ENCODE peak calls at places on chromosomes 16 and 17, in five cellular contexts. M is GM23248, Z is hepatocyte, S is pancreas, W is left ventricle myocardium inferior. O is an unnamed sample. For H3K9me3 and H3K27me3, the result is how much of the 10 kb centered on the place peaks cover.

GRCh38 chr16:25426829-25427228 is 169.2 kb upstream of the ZKSCAN2 start:
- DNase-seq in S (no peak), Z (no peak), M (no peak), W (no peak), O (no peak)

GRCh38 chr17:1776857-1777256 is 15.0 kb downstream of the SERPINF1 start:
- DNase-seq in Z (no peak), W (no peak), S (no peak), M (no peak), O (no peak)

GRCh38 chr16:89534147-89534788 is 26.1 kb downstream of the SPG7 start:
- DNase-seq in W (no peak), Z (no peak), S (no peak), M (peak), O (no peak)

GRCh38 chr17:59533694-59534093 is 31.7 kb upstream of the DHX40 start:
- DNase-seq in M (no peak), W (no peak), Z (no peak), S (no peak), O (no peak)

GRCh38 chr16:73735018-73735417 is 561.6 kb upstream of the PSMD7 start:
- DNase-seq in W (no peak), M (peak), S (no peak), Z (peak), O (no peak)

GRCh38 chr16:56672761-56673536 is 3.3 kb downstream of the MT1H start:
- DNase-seq in M (peak), Z (no peak), S (no peak), W (no peak), O (peak)

GRCh38 chr17:36463916-36464764 is 22.3 kb upstream of the ZNHIT3 start:
- DNase-seq in M (peak), S (peak), W (peak), Z (peak), O (peak)

GRCh38 chr17:78997231-78997741 is 12.3 kb downstream of the CANT1 start:
- DNase-seq in M (no peak), S (peak), Z (no peak), W (no peak), O (no peak)

GRCh38 chr17:28346746-28347246 is 10.5 kb downstream of the POLDIP2 start:
- DNase-seq in S (peak), Z (peak), M (no peak), W (no peak), O (peak)

GRCh38 chr17:62001105-62001504 is 64.0 kb downstream of the MED13 start:
- DNase-seq in M (no peak), W (no peak), S (no peak), Z (no peak), O (no peak)

GRCh38 chr17:22303096-22303495 is 610.8 kb downstream of the KCNJ18 start:
- DNase-seq in S (no peak), W (no peak), M (no peak), Z (no peak), O (no peak)
- H3K9me3 ChIP-seq in S (under half), W (under half), M (under half), Z (under half), O (under half)

GRCh38 chr16:69793521-69793920 is 31.4 kb downstream of the WWP2 start:
- DNase-seq in S (no peak), Z (no peak), W (no peak), M (no peak), O (no peak)

GRCh38 chr16:69799601-69800000 is 37.5 kb downstream of the WWP2 start:
- DNase-seq in Z (peak), M (no peak), W (no peak), S (no peak), O (no peak)

GRCh38 chr16:69798466-69798865 is 36.3 kb downstream of the WWP2 start:
- DNase-seq in W (no peak), M (peak), Z (peak), S (no peak), O (no peak)

GRCh38 chr16:69796285-69797118 is 34.4 kb downstream of the WWP2 start:
- DNase-seq in M (peak), W (no peak), Z (peak), S (no peak), O (no peak)
- H3K27me3 ChIP-seq in M (under half), W (under half), Z (under half), S (under half), O (under half)

GRCh38 chr17:22453181-22453580 is 760.9 kb downstream of the KCNJ18 start:
- DNase-seq in S (no peak), M (no peak), W (no peak), Z (no peak), O (no peak)
- H3K9me3 ChIP-seq in S (under half), M (under half), W (under half), Z (under half), O (under half)

DNA sequence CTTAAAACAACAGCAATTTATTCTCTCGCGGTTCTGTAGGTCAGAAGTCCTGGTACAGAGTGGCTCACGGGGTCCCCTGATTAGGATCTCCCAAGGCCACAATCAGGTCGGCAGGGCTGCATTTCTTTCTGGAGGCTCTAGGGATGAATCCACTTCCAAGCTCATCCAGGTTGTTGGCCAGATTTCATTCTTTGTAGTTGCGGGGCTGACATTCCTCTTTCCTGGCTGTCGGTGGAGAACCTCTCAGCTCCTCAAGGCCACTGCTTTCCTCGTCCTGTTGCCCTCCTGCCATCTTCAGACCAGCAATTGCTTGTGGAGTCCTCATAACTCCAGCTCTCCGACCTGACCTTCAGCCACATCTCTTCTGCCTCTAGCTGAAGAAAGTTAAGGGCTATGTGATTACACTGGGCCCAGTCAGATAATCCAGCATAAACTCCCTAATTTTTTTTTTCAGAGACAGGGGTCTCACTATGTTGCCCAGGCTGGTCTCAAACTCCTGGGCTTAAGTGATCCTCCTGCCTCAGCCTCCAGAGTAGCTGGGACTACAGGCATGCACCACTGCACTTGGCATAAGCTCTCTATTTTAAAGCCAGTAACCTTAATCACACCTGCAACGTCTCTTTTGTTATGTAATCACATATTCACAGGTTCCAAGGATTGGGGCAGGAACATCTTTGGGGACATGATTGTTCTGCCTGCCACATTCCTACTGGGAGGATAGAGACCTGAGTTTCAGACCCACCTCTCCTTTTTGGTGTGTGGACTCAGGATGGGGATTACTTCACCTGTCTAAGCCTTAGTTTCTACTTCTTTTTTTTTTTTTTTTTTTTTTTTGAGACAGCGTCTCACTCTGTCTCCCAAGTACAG is 4.1 kb upstream of the GAST start:
- DNase-seq in M (no peak), S (no peak), Z (no peak), W (no peak), O (no peak)
- H3K27me3 ChIP-seq in M (under half), S (under half), Z (under half), W (under half), O (under half)

DNA sequence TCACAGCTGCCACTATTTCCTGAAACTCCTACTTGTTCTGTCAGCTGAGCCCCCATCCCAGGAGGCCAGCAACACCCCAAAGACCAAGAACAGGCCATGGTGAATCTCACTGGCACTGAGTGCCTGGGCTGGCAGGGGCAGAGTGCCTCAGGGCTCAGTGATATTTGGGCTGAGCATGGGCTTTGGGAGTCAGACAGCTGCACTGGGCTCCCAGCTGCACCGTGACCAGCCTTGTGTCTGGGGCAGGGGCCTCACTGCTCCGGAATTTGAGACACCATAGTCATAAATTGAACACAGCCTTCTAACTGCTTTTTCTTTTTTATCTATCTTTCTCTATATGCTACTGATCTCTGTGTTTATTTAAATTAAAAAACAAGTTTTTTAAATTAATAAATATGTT is 1744.2 kb downstream of the TP53TG3F start:
- DNase-seq in W (no peak), S (no peak), Z (no peak), M (no peak), O (no peak)
- H3K9me3 ChIP-seq in W (under half), S (under half), Z (under half), M (under half), O (under half)

DNA sequence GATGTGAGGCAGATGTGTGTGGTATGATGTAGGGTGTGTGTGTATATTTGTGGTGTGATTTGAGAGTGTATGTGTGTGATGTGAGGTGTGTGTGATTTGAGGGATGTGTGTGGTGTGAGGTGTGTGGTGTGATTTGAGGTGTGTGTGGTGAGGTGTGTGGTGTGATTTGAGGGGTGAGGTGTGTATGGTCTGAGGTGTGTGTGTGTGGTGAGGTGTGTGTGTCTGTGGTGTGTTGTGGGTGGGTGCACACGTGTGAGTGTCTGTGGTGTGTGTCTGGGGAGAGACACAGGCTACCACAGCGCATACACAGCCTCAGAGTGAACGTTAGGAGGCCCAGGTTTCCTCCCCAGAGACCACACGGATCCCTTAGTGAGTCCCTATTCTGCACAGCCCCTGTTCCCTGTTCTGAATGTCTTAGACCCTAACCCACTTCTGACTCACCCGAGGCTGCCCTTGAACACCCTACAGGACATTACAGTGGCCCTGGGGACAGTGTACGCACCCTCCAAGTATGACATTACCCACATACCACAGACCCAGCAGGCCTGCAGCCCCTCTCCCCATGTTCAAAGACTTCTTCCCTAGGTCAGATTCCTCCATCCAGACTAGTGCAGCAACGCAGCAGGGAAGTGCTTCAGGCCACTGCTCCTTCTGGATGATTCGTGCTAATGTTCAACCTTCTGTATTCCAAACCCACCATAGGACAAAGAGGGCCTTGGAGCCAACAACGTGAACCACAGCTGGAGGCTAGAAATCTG is 3.5 kb upstream of the RAB37 start:
- DNase-seq in M (no peak), Z (no peak), W (no peak), S (no peak), O (no peak)
- H3K27me3 ChIP-seq in M (under half), Z (under half), W (half or more), S (under half), O (under half)

DNA sequence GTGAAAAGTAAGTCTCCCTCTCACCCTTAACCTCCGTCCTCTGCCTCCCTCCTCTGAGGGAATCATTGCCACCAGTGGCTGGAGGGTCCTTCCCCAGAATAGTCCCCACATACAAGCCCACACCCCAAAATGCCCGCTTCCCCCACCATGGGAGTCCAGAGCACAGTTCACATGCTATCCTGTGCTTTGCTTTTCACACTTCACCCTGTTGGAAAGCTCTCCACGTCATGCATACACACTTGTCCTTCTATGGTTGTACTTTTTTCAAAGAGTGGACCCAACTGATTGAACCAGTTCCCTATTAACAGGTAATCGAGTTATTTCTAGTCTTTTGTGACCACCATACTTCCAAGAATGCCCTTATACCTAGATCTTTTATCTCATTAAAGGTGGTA is 23.7 kb upstream of the KIFC3 start:
- DNase-seq in M (no peak), S (no peak), Z (no peak), W (no peak), O (no peak)
- H3K9me3 ChIP-seq in M (under half), S (under half), Z (under half), W (under half), O (under half)

GRCh38 chr17:40350410-40351184 is 13.9 kb downstream of the GJD3 start:
- DNase-seq in W (no peak), S (no peak), Z (peak), M (no peak), O (no peak)

GRCh38 chr17:40348136-40348504 is 16.4 kb downstream of the GJD3 start:
- DNase-seq in W (no peak), M (no peak), Z (no peak), S (peak), O (no peak)

GRCh38 chr17:40351185-40352043 is 13.1 kb downstream of the GJD3 start:
- DNase-seq in M (no peak), W (no peak), Z (peak), S (peak), O (no peak)

GRCh38 chr17:40348562-40349476 is 15.7 kb downstream of the GJD3 start:
- DNase-seq in Z (no peak), M (peak), S (peak), W (peak), O (peak)

DNA sequence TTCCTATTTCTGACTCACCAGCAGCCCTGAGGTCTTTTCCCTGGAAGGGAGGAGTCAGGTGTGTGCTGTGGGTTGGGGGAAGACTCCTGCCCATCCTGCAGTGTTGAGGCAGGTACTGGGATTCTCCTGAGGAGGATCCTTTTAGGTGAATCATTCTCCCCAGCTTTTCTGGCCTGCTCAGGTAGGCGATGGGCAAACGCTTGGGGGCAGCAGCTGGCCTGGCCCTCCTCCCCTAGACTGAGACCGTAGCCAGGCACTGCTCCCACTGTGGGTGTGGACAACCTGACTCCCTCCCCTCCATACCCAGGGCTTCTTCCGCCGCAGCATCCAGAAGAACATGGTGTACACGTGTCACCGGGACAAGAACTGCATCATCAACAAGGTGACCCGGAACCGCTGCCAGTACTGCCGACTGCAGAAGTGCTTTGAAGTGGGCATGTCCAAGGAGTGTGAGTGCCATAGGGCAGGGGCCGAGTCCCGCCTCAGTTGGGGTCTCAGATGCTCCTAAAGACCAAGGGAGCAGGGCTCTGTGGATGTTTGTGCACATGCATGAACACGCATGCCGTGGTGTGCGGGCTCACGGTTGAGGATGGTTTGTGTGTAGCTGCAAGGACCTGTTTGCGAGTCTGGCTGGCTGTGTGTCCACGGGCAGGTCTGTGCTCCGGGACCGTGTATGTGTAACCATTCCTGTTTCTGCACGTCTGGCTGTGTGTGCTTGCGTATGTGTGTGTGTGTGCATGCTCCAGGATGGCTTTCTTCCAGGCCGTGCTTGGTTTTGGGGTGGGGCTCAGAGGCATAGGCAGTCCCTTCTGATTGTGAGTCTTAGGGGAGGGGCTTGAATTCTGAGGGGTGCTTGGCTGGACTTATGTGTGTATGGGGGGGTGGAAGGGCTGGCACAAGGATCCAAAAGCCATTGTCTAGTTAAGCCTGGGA is 14.8 kb downstream of the GJD3 start:
- DNase-seq in S (peak), W (peak), M (peak), Z (peak), O (no peak)
- H3K27me3 ChIP-seq in S (under half), W (under half), M (under half), Z (under half), O (under half)

DNA sequence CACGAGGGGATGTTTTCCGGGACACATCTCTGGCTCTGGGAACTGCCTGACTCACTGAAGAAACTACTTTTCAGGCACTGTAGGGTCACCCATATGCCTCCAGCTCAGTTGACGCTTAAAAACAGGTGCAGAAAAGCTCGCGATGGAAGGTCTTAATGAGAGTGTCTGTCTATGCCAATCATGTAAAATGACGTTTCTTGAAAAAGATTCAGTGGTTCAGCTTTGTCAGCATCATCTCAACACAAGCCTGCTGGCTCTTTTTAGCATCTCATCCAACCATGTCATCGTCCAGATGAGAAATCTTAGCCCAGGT is 27.5 kb downstream of the OR1D5 start:
- DNase-seq in S (no peak), M (no peak), Z (no peak), W (no peak), O (no peak)
- H3K9me3 ChIP-seq in S (under half), M (under half), Z (under half), W (under half), O (under half)